ENCODE peak calls at places on chromosome 20, in four cellular contexts. H is foreskin fibroblast, K is thoracic aorta, D is endodermal cell. W is an unnamed sample.

GRCh38 chr20:51536116-51537069 is 6.1 kb downstream of the NFATC2 start:
- DNase-seq in H (no peak), K (no peak), D (no peak), W (no peak)

GRCh38 chr20:62231292-62231691 is 7.0 kb upstream of the OSBPL2 start:
- DNase-seq in H (no peak), K (no peak), D (no peak), W (no peak)

GRCh38 chr20:58570181-58570859 is 55.1 kb upstream of the APCDD1L start:
- DNase-seq in H (peak), K (no peak), D (no peak), W (peak)

GRCh38 chr20:58840816-58841538 is 9.7 kb downstream of the GNAS-AS1 start:
- DNase-seq in H (no peak), K (no peak), D (no peak), W (no peak)

GRCh38 chr20:38043512-38044300 is 10.2 kb downstream of the RPRD1B start:
- DNase-seq in H (peak), K (no peak), D (no peak), W (peak)

GRCh38 chr20:52302736-52303135 is 111.2 kb upstream of the ZFP64 start:
- DNase-seq in H (no peak), K (no peak), D (no peak), W (no peak)

GRCh38 chr20:48826064-48826463 is 1.7 kb downstream of the PREX1 start:
- DNase-seq in H (no peak), K (no peak), D (peak), W (no peak)

GRCh38 chr20:48684501-48685041 is 143.2 kb downstream of the PREX1 start:
- DNase-seq in H (peak), K (no peak), D (no peak), W (no peak)

GRCh38 chr20:38034961-38035360 is 1.4 kb downstream of the RPRD1B start:
- DNase-seq in H (no peak), K (no peak), D (no peak), W (no peak)

GRCh38 chr20:53707341-53708102 is 113.9 kb upstream of the ZNF217 start:
- DNase-seq in H (peak), K (no peak), D (no peak), W (peak)

GRCh38 chr20:5400164-5400762 is 83.5 kb upstream of the PROKR2 start:
- DNase-seq in H (peak), K (no peak), D (peak), W (no peak)

GRCh38 chr20:16842721-16843120 is 94.6 kb downstream of the OTOR start:
- DNase-seq in H (no peak), K (no peak), D (no peak), W (no peak)

GRCh38 chr20:47708140-47708807 is 77.0 kb downstream of the SULF2 start:
- DNase-seq in H (no peak), K (no peak), D (no peak), W (no peak)

W was measured in AG20443.